ENCODE peak calls at places on chromosomes 1 and 21, in seven cellular contexts. Y is endodermal cell, F is BE2C, Q is GM23338, W is breast epithelium, G is bronchial epithelial cell, A is pancreas. H is an unnamed sample.

GRCh38 chr1:16072616-16073484 is 601 bp downstream of the FAM131C start:
- DNase-seq in G (no peak), F (peak), W (no peak), A (peak), Y (peak), Q (peak), H (no peak)

GRCh38 chr1:184530226-184530625 is 143.4 kb downstream of the C1orf21 start:
- DNase-seq in W (no peak), F (no peak), A (no peak), G (no peak), Y (no peak), Q (no peak), H (no peak)

GRCh38 chr21:29888437-29888836 is 51.4 kb downstream of the GRIK1 start:
- DNase-seq in Y (no peak), Q (no peak), W (no peak), G (peak), F (no peak), A (no peak), H (no peak)

GRCh38 chr1:200869753-200870391 is 2.9 kb upstream of the GPR25 start:
- DNase-seq in Y (no peak), A (no peak), G (no peak), Q (no peak), F (no peak), W (no peak), H (no peak)

GRCh38 chr1:156942176-156942575 is 21.7 kb downstream of the LRRC71 start:
- DNase-seq in W (no peak), Y (no peak), G (no peak), Q (no peak), F (no peak), A (no peak), H (no peak)

GRCh38 chr1:27342778-27343638 is 1.2 kb downstream of the SYTL1 start:
- DNase-seq in Q (no peak), G (peak), W (peak), A (peak), F (no peak), Y (peak), H (no peak)

GRCh38 chr1:231786126-231786525 is 159.5 kb downstream of the DISC1 start:
- DNase-seq in Y (no peak), Q (no peak), F (no peak), G (no peak), W (no peak), A (no peak), H (no peak)

GRCh38 chr1:15226626-15227286 is 20.3 kb upstream of the FHAD1 start:
- DNase-seq in W (no peak), Q (no peak), F (no peak), Y (no peak), G (no peak), A (no peak), H (no peak)

GRCh38 chr1:98342556-98342955 is 319.0 kb upstream of the SNX7 start:
- DNase-seq in G (no peak), W (no peak), Y (no peak), F (no peak), A (no peak), Q (no peak), H (no peak)

GRCh38 chr1:79811173-79811572 is 804.6 kb upstream of the ADGRL4 start:
- DNase-seq in G (peak), A (no peak), W (no peak), F (no peak), Y (no peak), Q (no peak), H (peak)

GRCh38 chr1:50978852-50979781 is 9.1 kb downstream of the CDKN2C start:
- DNase-seq in W (no peak), Y (peak), A (peak), Q (no peak), F (peak), G (no peak), H (no peak)

GRCh38 chr1:246043556-246043955 is 463.5 kb downstream of the SMYD3 start:
- DNase-seq in G (no peak), F (peak), Q (no peak), Y (no peak), A (no peak), W (no peak), H (no peak)

GRCh38 chr1:185996211-185996610 is 262.0 kb downstream of the HMCN1 start:
- DNase-seq in F (no peak), G (peak), Y (no peak), Q (no peak), A (peak), W (no peak), H (no peak)

GRCh38 chr1:183840140-183840539 is 35.2 kb downstream of the RGL1 start:
- DNase-seq in W (no peak), G (peak), Y (no peak), Q (no peak), A (no peak), F (no peak), H (no peak)

GRCh38 chr1:93814059-93814794 is 64.8 kb downstream of the DNTTIP2 start:
- DNase-seq in G (peak), Y (peak), W (peak), F (peak), Q (peak), A (peak), H (no peak)

GRCh38 chr1:226643701-226644540 is 95.2 kb downstream of the ITPKB start:
- DNase-seq in Q (no peak), G (no peak), W (no peak), F (no peak), Y (no peak), A (no peak), H (no peak)

GRCh38 chr1:66489146-66489545 is 44.8 kb upstream of the SGIP1 start:
- DNase-seq in A (no peak), W (no peak), G (peak), F (no peak), Y (no peak), Q (no peak), H (no peak)

GRCh38 chr1:88685239-88685604 is 1.1 kb downstream of the PKN2 start:
- DNase-seq in W (no peak), G (peak), Q (no peak), Y (no peak), A (no peak), F (no peak), H (no peak)

GRCh38 chr1:90107971-90108370 is 113.1 kb downstream of the ZNF326 start:
- DNase-seq in W (no peak), Y (no peak), Q (peak), G (no peak), F (no peak), A (no peak), H (no peak)

GRCh38 chr1:173190101-173190895 is 16.8 kb downstream of the TNFSF4 start:
- DNase-seq in Q (no peak), Y (no peak), G (peak), A (peak), F (peak), W (peak), H (no peak)

GRCh38 chr1:55631508-55631907 is 416.3 kb upstream of the USP24 start:
- DNase-seq in Y (no peak), A (no peak), F (no peak), W (no peak), G (peak), Q (no peak), H (no peak)

GRCh38 chr21:44933938-44934260 is 5.9 kb upstream of the SLX9 start:
- DNase-seq in F (no peak), G (no peak), A (no peak), Q (no peak), W (no peak), Y (no peak), H (no peak)

GRCh38 chr21:14916676-14917141 is 148.1 kb downstream of the NRIP1 start:
- DNase-seq in W (no peak), Y (peak), Q (peak), A (no peak), G (peak), F (no peak), H (peak)

DNA sequence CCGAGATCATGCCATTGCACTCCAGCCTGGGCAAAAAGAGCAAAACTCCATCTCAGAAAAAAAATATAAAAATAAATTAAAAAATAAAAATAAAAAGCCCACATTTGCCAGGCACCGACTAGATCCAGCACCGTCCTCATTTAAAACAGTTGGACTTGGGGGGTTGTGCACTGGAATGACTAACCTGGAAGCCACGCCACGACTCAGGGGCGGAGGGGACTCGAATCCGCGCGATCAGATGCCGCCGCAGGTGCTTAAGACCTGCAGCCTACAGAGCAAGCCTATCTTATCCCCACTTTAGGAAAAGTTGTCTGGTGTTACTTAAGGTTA is 38.5 kb downstream of the ZBTB8OS start:
- DNase-seq in Q (no peak), F (no peak), G (no peak), A (no peak), Y (no peak), W (no peak), H (no peak)
- TF ChIP-seq CTCF in Q (no peak), F (no peak), G (no peak), A (no peak), Y (no peak), W (no peak), H (no peak)

GRCh38 chr1:18384059-18384458 is 96.7 kb upstream of the KLHDC7A start:
- DNase-seq in G (no peak), A (no peak), Y (no peak), W (no peak), F (no peak), Q (no peak), H (no peak)

GRCh38 chr1:18386591-18386990 is 94.1 kb upstream of the KLHDC7A start:
- DNase-seq in G (no peak), F (no peak), Y (no peak), A (no peak), Q (no peak), W (no peak), H (no peak)

GRCh38 chr1:18384477-18384876 is 96.3 kb upstream of the KLHDC7A start:
- DNase-seq in Q (peak), F (no peak), A (no peak), G (no peak), W (no peak), Y (peak), H (no peak)

GRCh38 chr1:18387307-18387706 is 93.4 kb upstream of the KLHDC7A start:
- DNase-seq in W (no peak), A (no peak), Q (no peak), G (no peak), F (no peak), Y (no peak), H (no peak)

GRCh38 chr1:18385239-18385790 is 95.4 kb upstream of the KLHDC7A start:
- DNase-seq in A (peak), F (peak), Y (peak), W (no peak), Q (peak), G (no peak), H (no peak)
- H3K4me3 ChIP-seq in A (no peak), F (no peak), Y (no peak), W (no peak), Q (no peak), G (no peak), H (no peak)

GRCh38 chr1:67618285-67619018 is 66.5 kb upstream of the GADD45A start:
- DNase-seq in W (peak), Q (no peak), Y (no peak), A (peak), G (peak), F (no peak), H (peak)

GRCh38 chr1:67614511-67614934 is 70.5 kb upstream of the GADD45A start:
- DNase-seq in Q (no peak), A (peak), Y (peak), F (no peak), W (no peak), G (peak), H (no peak)

GRCh38 chr1:67612690-67613322 is 72.2 kb upstream of the GADD45A start:
- DNase-seq in Q (no peak), Y (peak), G (no peak), F (no peak), W (no peak), A (no peak), H (no peak)

GRCh38 chr1:67616394-67616985 is 68.5 kb upstream of the GADD45A start:
- DNase-seq in A (no peak), W (no peak), G (peak), F (no peak), Y (peak), Q (no peak), H (no peak)

GRCh38 chr1:67615886-67616285 is 69.1 kb upstream of the GADD45A start:
- DNase-seq in Q (no peak), G (no peak), W (no peak), F (no peak), Y (no peak), A (no peak), H (no peak)
- TF ChIP-seq CTCF in Q (no peak), G (no peak), W (no peak), F (no peak), Y (no peak), A (no peak), H (no peak)

GRCh38 chr1:26046313-26047031 is 554 bp upstream of the SLC30A2 start:
- DNase-seq in Y (peak), A (no peak), Q (peak), G (no peak), F (no peak), W (no peak), H (no peak)

GRCh38 chr1:26044971-26045711 is 777 bp downstream of the SLC30A2 start:
- DNase-seq in F (no peak), Y (peak), G (no peak), Q (peak), A (peak), W (no peak), H (no peak)

GRCh38 chr1:26049531-26050254 is 3.8 kb upstream of the SLC30A2 start:
- DNase-seq in Y (no peak), W (no peak), G (no peak), F (no peak), Q (no peak), A (no peak), H (no peak)

GRCh38 chr1:26045712-26046312 is at the start of gene SLC30A2:
- DNase-seq in G (no peak), A (peak), W (no peak), Y (peak), Q (peak), F (no peak), H (no peak)

DNA sequence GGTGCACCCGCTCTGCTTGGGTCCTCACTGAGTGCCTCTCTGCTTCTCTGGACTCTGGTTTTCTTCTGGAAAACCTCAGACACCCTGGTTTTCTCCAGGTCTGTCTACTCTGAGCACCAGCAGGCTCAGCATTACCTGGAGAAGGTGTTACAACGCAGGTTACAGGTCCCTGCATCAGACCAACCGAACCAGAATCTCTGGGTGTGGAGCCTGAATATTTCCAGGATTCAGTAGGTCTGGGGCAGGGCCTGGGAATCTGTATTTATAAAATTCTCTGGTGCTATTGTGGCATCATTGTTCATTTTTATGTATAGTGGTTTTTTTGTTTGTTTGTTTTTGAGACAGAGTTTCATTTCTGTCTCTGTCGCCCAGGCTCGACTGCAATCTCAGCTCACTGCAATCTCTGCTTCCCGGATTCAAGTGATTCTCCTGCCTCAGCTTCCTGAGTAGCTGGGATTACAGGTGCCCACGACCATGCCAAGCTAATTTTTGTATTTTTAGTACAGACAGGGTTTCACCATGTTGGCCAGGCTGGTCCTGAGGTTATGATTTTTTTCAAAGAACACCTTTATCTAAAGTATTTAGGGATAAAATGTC is 1.5 kb upstream of the SLC30A2 start:
- DNase-seq in G (no peak), W (no peak), Q (no peak), F (no peak), A (no peak), Y (no peak), H (no peak)
- H3K4me3 ChIP-seq in G (no peak), W (no peak), Q (no peak), F (no peak), A (peak), Y (no peak), H (no peak)

DNA sequence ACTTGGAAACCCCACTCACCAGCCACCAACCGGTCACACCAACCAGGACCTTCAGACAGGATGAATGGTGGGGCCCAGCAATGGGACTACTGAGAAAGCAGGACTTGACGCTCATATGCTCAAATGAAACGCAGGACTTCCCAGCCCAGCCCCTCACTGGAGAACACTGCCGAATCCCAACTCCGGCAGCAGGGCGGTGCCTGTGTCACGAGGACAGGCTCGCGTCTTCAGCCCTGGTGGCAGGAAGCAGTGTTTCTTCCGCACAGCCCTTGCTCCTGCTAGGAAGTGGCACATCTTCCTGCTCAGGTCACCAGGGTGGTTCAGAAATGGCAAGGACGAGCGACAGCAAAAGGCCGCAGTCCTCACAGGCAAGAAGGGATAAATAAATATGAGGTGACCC is 38.9 kb downstream of the CD58 start:
- DNase-seq in W (no peak), A (no peak), Q (peak), G (no peak), F (no peak), Y (no peak), H (no peak)
- TF ChIP-seq CTCF in W (no peak), A (no peak), Q (no peak), G (no peak), F (no peak), Y (no peak), H (no peak)

GRCh38 chr21:16308269-16308668 is 578.5 kb downstream of the USP25 start:
- DNase-seq in Y (no peak), F (no peak), G (peak), Q (no peak), A (no peak), W (no peak), H (no peak)

GRCh38 chr21:16309250-16309971 is 579.6 kb downstream of the USP25 start:
- DNase-seq in Y (no peak), G (no peak), W (no peak), A (no peak), Q (peak), F (no peak), H (no peak)

GRCh38 chr21:16305686-16306085 is 575.9 kb downstream of the USP25 start:
- DNase-seq in F (no peak), A (no peak), W (no peak), Y (no peak), G (no peak), Q (no peak), H (no peak)

GRCh38 chr21:16307256-16307655 is 577.5 kb downstream of the USP25 start:
- DNase-seq in G (no peak), Q (no peak), F (no peak), Y (no peak), W (no peak), A (no peak), H (no peak)

DNA sequence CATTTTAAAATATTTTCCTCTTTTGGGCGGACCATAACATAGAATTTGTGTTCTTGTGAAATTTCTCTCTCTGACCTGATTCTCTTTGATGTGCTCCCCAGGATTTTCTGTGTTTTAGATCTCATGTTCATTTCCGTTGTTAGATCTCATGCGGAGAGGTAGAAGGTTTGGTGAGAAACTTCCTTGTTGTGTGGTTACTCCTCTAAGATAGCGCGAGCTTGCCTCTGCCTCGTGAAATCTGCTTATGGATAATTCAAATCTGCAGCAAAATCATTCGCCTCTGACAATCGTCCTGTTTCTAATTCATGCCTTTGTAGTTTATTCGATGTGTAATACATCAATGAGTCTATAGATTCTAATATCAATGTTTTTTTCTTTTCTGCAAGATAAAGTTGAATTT is 580.4 kb downstream of the USP25 start:
- DNase-seq in Q (no peak), A (no peak), F (no peak), G (no peak), W (no peak), Y (no peak), H (no peak)
- H3K4me3 ChIP-seq in Q (no peak), A (no peak), F (no peak), G (no peak), W (no peak), Y (no peak), H (no peak)